ENCODE peak calls at places on chromosomes 4 and X, in five cellular contexts. I is Panc1, P is neural progenitor cell, L is DND-41, A is psoas muscle. K is an unnamed sample.

GRCh38 chrX:17544831-17545230 is 169.8 kb downstream of the NHS start:
- DNase-seq in I (no peak), P (no peak), L (no peak), A (no peak), K (no peak)

GRCh38 chr4:63787326-63787725 is 621.9 kb downstream of the TECRL start:
- DNase-seq in I (no peak), P (no peak), L (no peak), A (no peak), K (no peak)

GRCh38 chr4:87978656-87979055 is 3.1 kb downstream of the SPP1 start:
- DNase-seq in I (no peak), P (no peak), L (no peak), A (no peak), K (no peak)

GRCh38 chr4:25347473-25347872 is 29.6 kb upstream of the ANAPC4 start:
- DNase-seq in I (no peak), P (no peak), L (no peak), A (no peak), K (no peak)

GRCh38 chrX:48511561-48511960 is 2.8 kb downstream of the PORCN start:
- DNase-seq in I (no peak), P (peak; percentile 7), L (no peak), A (no peak), K (no peak)

GRCh38 chr4:66564901-66565648 is 894.8 kb upstream of the EPHA5 start:
- DNase-seq in I (no peak), P (no peak), L (no peak), A (no peak), K (no peak)

GRCh38 chr4:185773419-185773818 is 38.6 kb downstream of the SORBS2 start:
- DNase-seq in I (no peak), P (peak; percentile 42), L (no peak), A (no peak), K (no peak)

GRCh38 chrX:38804481-38805293 is 3.4 kb downstream of the MID1IP1 start:
- DNase-seq in I (no peak), P (peak; percentile 46), L (peak; percentile 45), A (peak; percentile 72), K (peak; percentile 38)

GRCh38 chrX:40155617-40156471 is 58.1 kb upstream of the BCOR start:
- DNase-seq in I (no peak), P (peak; percentile 64), L (no peak), A (no peak), K (no peak)

GRCh38 chr4:153901220-153901619 is 112.3 kb upstream of the SFRP2 start:
- DNase-seq in I (no peak), P (no peak), L (no peak), A (no peak), K (no peak)

GRCh38 chrX:153380691-153381090 is 20.5 kb downstream of the PNMA6E start:
- DNase-seq in I (no peak), P (no peak), L (no peak), A (no peak), K (no peak)

GRCh38 chr4:152258804-152259708 is 276.8 kb downstream of the FBXW7 start:
- DNase-seq in I (no peak), P (no peak), L (no peak), A (no peak), K (no peak)

GRCh38 chr4:130825283-130825682 is 1729.3 kb downstream of the C4orf33 start:
- DNase-seq in I (no peak), P (no peak), L (no peak), A (no peak), K (no peak)

GRCh38 chr4:83386931-83387897 is 52.6 kb upstream of the HPSE start:
- DNase-seq in I (no peak), P (peak; percentile 20), L (no peak), A (no peak), K (no peak)

GRCh38 chr4:48445704-48446103 is 37.4 kb upstream of the SLC10A4 start:
- DNase-seq in I (no peak), P (no peak), L (no peak), A (no peak), K (peak; percentile 12)

GRCh38 chr4:139595989-139596679 is 40.1 kb upstream of the SETD7 start:
- DNase-seq in I (no peak), P (no peak), L (no peak), A (peak; percentile 69), K (no peak)

GRCh38 chrX:37666516-37666915 is 19.1 kb upstream of the XK start:
- DNase-seq in I (no peak), P (no peak), L (no peak), A (no peak), K (no peak)

GRCh38 chrX:129823115-129823514 is 20.6 kb downstream of the ZDHHC9 start:
- DNase-seq in I (no peak), P (peak; percentile 52), L (peak; percentile 66), A (no peak), K (peak; percentile 72)

GRCh38 chr4:37802068-37802666 is 24.3 kb upstream of the PGM2 start:
- DNase-seq in I (peak; percentile 48), P (peak; percentile 77), L (no peak), A (no peak), K (no peak)

GRCh38 chr4:8906668-8906970 is 35.0 kb upstream of the HMX1 start:
- DNase-seq in I (no peak), P (no peak), L (no peak), A (no peak), K (no peak)

GRCh38 chr4:18014269-18014668 is 7.3 kb downstream of the LCORL start:
- DNase-seq in I (no peak), P (no peak), L (no peak), A (no peak), K (no peak)

GRCh38 chrX:116357317-116357716 is 79.1 kb upstream of the SLC6A14 start:
- DNase-seq in I (no peak), P (no peak), L (no peak), A (no peak), K (no peak)

GRCh38 chr4:95084584-95084983 is 326.8 kb downstream of the BMPR1B start:
- DNase-seq in I (no peak), P (no peak), L (no peak), A (no peak), K (no peak)

GRCh38 chrX:38879631-38880220 is 78.5 kb downstream of the MID1IP1 start:
- DNase-seq in I (no peak), P (no peak), L (peak; percentile 86), A (peak; percentile 72), K (peak; percentile 63)

GRCh38 chr4:173343832-173344397 is 9.8 kb upstream of the HMGB2 start:
- DNase-seq in I (no peak), P (peak; percentile 18), L (no peak), A (no peak), K (no peak)

GRCh38 chr4:14023901-14024300 is 396.4 kb upstream of the BOD1L1 start:
- DNase-seq in I (no peak), P (no peak), L (no peak), A (no peak), K (no peak)

GRCh38 chr4:4694296-4694772 is 152.5 kb upstream of the STX18 start:
- DNase-seq in I (no peak), P (peak; percentile 49), L (no peak), A (no peak), K (peak; percentile 7)

GRCh38 chr4:15778742-15779231 is 659 bp downstream of the CD38 start:
- DNase-seq in I (no peak), P (no peak), L (peak; percentile 78), A (peak; percentile 81), K (peak; percentile 88)

GRCh38 chr4:165398570-165398969 is 19.8 kb downstream of the CPE start:
- DNase-seq in I (no peak), P (peak; percentile 35), L (no peak), A (no peak), K (peak; percentile 37)

DNA sequence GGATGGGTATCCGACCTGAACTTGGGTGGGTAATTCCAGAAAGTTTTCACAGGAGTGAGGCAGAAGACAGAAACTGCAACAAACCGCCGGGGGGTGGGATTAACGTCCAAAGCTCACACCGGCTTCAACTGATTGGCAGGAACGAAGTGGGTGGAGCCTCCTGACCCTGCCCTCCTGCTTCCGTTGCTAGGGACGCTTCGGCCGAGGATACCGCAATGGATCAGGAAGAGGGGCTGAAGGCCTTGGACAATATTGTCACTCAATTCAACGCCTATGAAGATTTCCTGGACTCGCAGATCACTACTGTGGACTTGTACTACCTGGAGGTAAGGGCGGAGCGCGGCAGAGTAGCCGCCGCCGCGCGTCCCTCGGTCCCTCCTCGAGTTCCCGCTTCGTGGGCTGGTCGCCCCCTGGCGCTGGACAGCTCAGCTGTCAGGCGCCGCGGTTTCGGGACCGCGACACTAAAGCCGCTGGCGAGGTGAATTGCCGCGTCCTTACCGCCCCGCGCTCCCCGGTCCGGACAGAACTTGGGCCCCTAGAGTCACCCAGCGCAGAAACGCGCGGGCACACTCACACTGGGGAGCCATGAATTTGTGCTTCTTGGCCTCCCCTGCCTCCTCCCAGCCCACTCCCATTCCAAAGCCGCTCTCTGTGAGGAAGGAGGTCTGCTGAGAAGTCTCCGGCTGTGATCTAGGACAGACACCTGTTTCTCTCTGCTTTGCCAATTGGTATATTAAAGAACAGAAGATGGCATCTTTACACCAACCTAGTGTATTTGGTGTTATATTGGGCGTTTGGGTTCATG is at the start of gene CFAP299:
- DNase-seq in I (peak; percentile 73), P (peak; percentile 94), L (no peak), A (peak; percentile 87), K (peak; percentile 83)
- TF ChIP-seq CTCF in I (peak; percentile 72), P (peak; percentile 66), L (no peak), A (peak; percentile 31), K (peak; percentile 23)

GRCh38 chrX:67546496-67547423 is 2.9 kb downstream of the AR start:
- DNase-seq in I (no peak), P (peak; percentile 41), L (no peak), A (peak; percentile 43), K (no peak)

GRCh38 chrX:67544871-67545771 is 1.3 kb downstream of the AR start:
- DNase-seq in I (no peak), P (peak; percentile 48), L (no peak), A (peak; percentile 73), K (no peak)

GRCh38 chrX:67543818-67544217 is at the start of gene AR:
- DNase-seq in I (no peak), P (peak; percentile 84), L (no peak), A (peak; percentile 81), K (no peak)

GRCh38 chrX:67544281-67544680 is 460 bp downstream of the AR start:
- DNase-seq in I (no peak), P (peak; percentile 67), L (no peak), A (peak; percentile 66), K (no peak)

GRCh38 chrX:67545772-67546495 is 2.1 kb downstream of the AR start:
- DNase-seq in I (no peak), P (peak; percentile 49), L (no peak), A (peak; percentile 65), K (no peak)
- H3K4me3 ChIP-seq in I (no peak overlapping the region), P (peak overlapping the region; percentile 58), L (no peak overlapping the region), A (peak overlapping the region; percentile 69), K (no peak overlapping the region)

DNA sequence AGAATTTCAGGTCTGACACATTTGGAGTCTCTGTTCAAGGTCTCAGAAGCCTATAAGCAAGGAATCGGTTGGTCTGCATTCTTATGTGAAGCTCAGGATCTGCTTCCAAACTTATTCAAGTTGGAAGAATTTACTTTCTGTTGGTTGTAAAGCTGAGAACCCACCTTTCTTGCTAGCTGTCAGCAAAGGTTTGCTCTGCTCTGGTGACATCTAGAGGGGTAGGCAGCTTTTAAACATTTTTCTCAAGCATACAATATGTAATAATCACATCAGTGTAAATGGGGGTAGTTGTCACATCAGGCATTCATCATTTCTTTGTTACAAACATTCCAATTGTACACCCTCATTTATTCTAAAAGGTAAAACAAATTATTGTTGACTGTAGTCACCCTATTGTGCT is 935.2 kb downstream of the TRAM1L1 start:
- DNase-seq in I (no peak), P (no peak), L (no peak), A (no peak), K (no peak)
- TF ChIP-seq CTCF in I (no peak), P (no peak), L (no peak), A (no peak), K (peak; percentile 3)

GRCh38 chrX:123185714-123186113 is 1.6 kb downstream of the GRIA3 start:
- DNase-seq in I (no peak), P (no peak), L (no peak), A (no peak), K (no peak)
- H3K4me3 ChIP-seq in I (no peak overlapping the region), P (peak overlapping the region; percentile 64), L (no peak overlapping the region), A (no peak overlapping the region), K (no peak overlapping the region)